ENCODE peak calls at places on chromosome 17, in five cellular contexts. M, C, K, D and X are unnamed samples.

GRCh38 chr17:77528516-77529327 is 388.0 kb downstream of the SEC14L1 start:
- DNase-seq in K (no peak), D (no peak), C (no peak), M (peak), X (no peak)

GRCh38 chr17:978110-979093 is 1.2 kb downstream of the NXN start:
- DNase-seq in M (no peak), K (peak), C (no peak), D (peak), X (no peak)

GRCh38 chr17:78341559-78342437 is 18.1 kb downstream of the SOCS3 start:
- DNase-seq in C (peak), D (peak), K (peak), M (no peak), X (peak)

GRCh38 chr17:35890774-35891155 is 10.6 kb upstream of the CCL5 start:
- DNase-seq in C (no peak), D (peak), M (peak), K (no peak), X (no peak)

GRCh38 chr17:266701-267656 is 85.5 kb upstream of the DOC2B start:
- DNase-seq in K (no peak), C (no peak), M (no peak), D (peak), X (peak)

GRCh38 chr17:76617838-76618237 is 25.7 kb downstream of the ST6GALNAC1 start:
- DNase-seq in C (no peak), M (no peak), K (no peak), D (no peak), X (no peak)

GRCh38 chr17:5587431-5588032 is 3.2 kb upstream of the NLRP1 start:
- DNase-seq in D (no peak), M (peak), C (peak), K (peak), X (no peak)

GRCh38 chr17:77692571-77693161 is 265.8 kb upstream of the TNRC6C start:
- DNase-seq in D (no peak), C (no peak), M (no peak), K (peak), X (no peak)

GRCh38 chr17:67982686-67983085 is 13.6 kb downstream of the C17orf58 start:
- DNase-seq in C (no peak), M (no peak), D (no peak), K (no peak), X (no peak)

GRCh38 chr17:9018731-9019130 is 2.6 kb upstream of the NTN1 start:
- DNase-seq in C (no peak), K (no peak), D (no peak), M (no peak), X (no peak)

GRCh38 chr17:81967244-81967532 is 6.2 kb upstream of the NOTUM start:
- DNase-seq in K (no peak), C (no peak), M (no peak), D (no peak), X (no peak)
- H3K27ac ChIP-seq in K (no peak), C (peak), M (no peak), D (peak), X (peak)

GRCh38 chr17:42315402-42316156 is 27.3 kb downstream of the STAT5A start:
- DNase-seq in M (peak), C (no peak), D (no peak), K (no peak), X (no peak)
- H3K27ac ChIP-seq in M (peak), C (no peak), D (no peak), K (no peak), X (no peak)

GRCh38 chr17:81510798-81511549 is 1.6 kb downstream of the ACTG1 start:
- DNase-seq in C (peak), K (peak), D (no peak), M (peak), X (no peak)

GRCh38 chr17:81508639-81509047 is 4.0 kb downstream of the ACTG1 start:
- DNase-seq in C (peak), K (peak), D (no peak), M (no peak), X (no peak)

GRCh38 chr17:81510524-81510797 is 2.1 kb downstream of the ACTG1 start:
- DNase-seq in C (no peak), D (no peak), M (no peak), K (no peak), X (no peak)

GRCh38 chr17:81509687-81510523 is 2.7 kb downstream of the ACTG1 start:
- DNase-seq in C (peak), D (no peak), K (no peak), M (peak), X (no peak)

GRCh38 chr17:81509048-81509686 is 3.4 kb downstream of the ACTG1 start:
- DNase-seq in D (no peak), C (peak), M (no peak), K (peak), X (no peak)
- H3K27ac ChIP-seq in D (peak), C (peak), M (peak), K (no peak), X (peak)

GRCh38 chr17:58402679-58403078 is 14.7 kb downstream of the RNF43 start:
- DNase-seq in K (peak), C (no peak), M (no peak), D (no peak), X (no peak)
- H3K27ac ChIP-seq in K (no peak), C (no peak), M (no peak), D (no peak), X (peak)